ENCODE peak calls at places on chromosomes 2 and 18, in six cellular contexts. N is stimulated activated naive CD4-positive, alpha-beta T cell; Y is T-helper 2 cell; C is GM12891; T is occipital lobe; K is left lung. G is an unnamed sample.

GRCh38 chr2:130837175-130837810 is 579 bp downstream of the ARHGEF4 start:
- DNase-seq in N (no peak), Y (no peak), C (no peak), T (no peak), K (no peak), G (no peak)

GRCh38 chr2:28435796-28436425 is 43.3 kb downstream of the FOSL2 start:
- DNase-seq in N (no peak), Y (no peak), C (no peak), T (no peak), K (no peak), G (no peak)

GRCh38 chr2:71611247-71611646 is 157.9 kb downstream of the DYSF start:
- DNase-seq in N (no peak), Y (no peak), C (no peak), T (no peak), K (peak), G (no peak)

GRCh38 chr2:112627060-112628040 is 18.4 kb upstream of the SLC20A1 start:
- DNase-seq in N (no peak), Y (no peak), C (no peak), T (peak), K (peak), G (no peak)

GRCh38 chr2:10193276-10193675 is 70.7 kb downstream of the RRM2 start:
- DNase-seq in N (no peak), Y (no peak), C (no peak), T (no peak), K (no peak), G (no peak)

GRCh38 chr2:239291505-239292350 is 109.1 kb downstream of the HDAC4 start:
- DNase-seq in N (no peak), Y (no peak), C (no peak), T (no peak), K (peak), G (no peak)

GRCh38 chr2:111534816-111535803 is 348.9 kb downstream of the ANAPC1 start:
- DNase-seq in N (no peak), Y (no peak), C (no peak), T (no peak), K (no peak), G (no peak)

GRCh38 chr2:54572636-54573531 is 116.8 kb downstream of the SPTBN1 start:
- DNase-seq in N (peak), Y (peak), C (no peak), T (no peak), K (no peak), G (no peak)

GRCh38 chr18:23306842-23307241 is 146.2 kb upstream of the RIOK3 start:
- DNase-seq in N (no peak), Y (no peak), C (no peak), T (no peak), K (no peak), G (no peak)

GRCh38 chr2:71166812-71167211 is 36.4 kb downstream of the MPHOSPH10 start:
- DNase-seq in N (no peak), Y (no peak), C (no peak), T (no peak), K (no peak), G (no peak)

GRCh38 chr2:15058015-15058414 is 425.5 kb downstream of the LRATD1 start:
- DNase-seq in N (no peak), Y (no peak), C (peak), T (no peak), K (no peak), G (no peak)

GRCh38 chr2:44759823-44760222 is 181.7 kb upstream of the SIX3 start:
- DNase-seq in N (no peak), Y (no peak), C (no peak), T (no peak), K (no peak), G (no peak)

GRCh38 chr2:143355814-143356213 is 226.6 kb downstream of the ARHGAP15 start:
- DNase-seq in N (no peak), Y (no peak), C (no peak), T (no peak), K (no peak), G (no peak)

GRCh38 chr2:64952896-64953482 is 36.2 kb upstream of the SLC1A4 start:
- DNase-seq in N (no peak), Y (no peak), C (no peak), T (no peak), K (no peak), G (no peak)

GRCh38 chr2:72984172-72984671 is 66.9 kb downstream of the EMX1 start:
- DNase-seq in N (no peak), Y (no peak), C (no peak), T (no peak), K (no peak), G (no peak)

GRCh38 chr2:167048829-167049228 is 160.5 kb downstream of the XIRP2 start:
- DNase-seq in N (no peak), Y (no peak), C (no peak), T (no peak), K (no peak), G (no peak)

GRCh38 chr2:153133716-153134115 is 344.8 kb downstream of the RPRM start:
- DNase-seq in N (no peak), Y (no peak), C (no peak), T (no peak), K (no peak), G (no peak)

GRCh38 chr2:239668042-239668441 is 267.2 kb upstream of the HDAC4 start:
- DNase-seq in N (no peak), Y (no peak), C (no peak), T (no peak), K (peak), G (no peak)

G was measured in GM12864.